ENCODE peak calls at places on chromosomes 3 and 15, in five cellular contexts. One of them, this sample, is unnamed.

GRCh38 chr15:39321977-39322376 is 258.9 kb upstream of the THBS1 start:
- DNase-seq in cardiac fibroblast: peak; percentile 43
- DNase-seq in PC-9: no peak
- DNase-seq in BJ: no peak
- DNase-seq in tibial nerve: no peak
- DNase-seq in this sample: no peak

GRCh38 chr3:67459131-67459530 is 195.3 kb downstream of the SUCLG2 start:
- DNase-seq in tibial nerve: no peak
- DNase-seq in PC-9: no peak
- DNase-seq in BJ: no peak
- DNase-seq in cardiac fibroblast: no peak
- DNase-seq in this sample: no peak

GRCh38 chr3:197847866-197848401 is 56.9 kb downstream of the LRCH3 start:
- DNase-seq in BJ: peak; percentile 4
- DNase-seq in PC-9: no peak
- DNase-seq in cardiac fibroblast: no peak
- DNase-seq in tibial nerve: no peak
- DNase-seq in this sample: no peak

GRCh38 chr3:8266679-8267267 is 234.8 kb upstream of the LMCD1 start:
- DNase-seq in BJ: no peak
- DNase-seq in PC-9: peak; percentile 19
- DNase-seq in tibial nerve: no peak
- DNase-seq in cardiac fibroblast: no peak
- DNase-seq in this sample: no peak

GRCh38 chr15:81257435-81257834 is 60.8 kb downstream of the IL16 start:
- DNase-seq in BJ: no peak
- DNase-seq in PC-9: no peak
- DNase-seq in cardiac fibroblast: no peak
- DNase-seq in tibial nerve: no peak
- DNase-seq in this sample: no peak

GRCh38 chr3:140736863-140737460 is 59.1 kb downstream of the TRIM42 start:
- DNase-seq in cardiac fibroblast: peak; percentile 70
- DNase-seq in tibial nerve: peak; percentile 30
- DNase-seq in PC-9: peak; percentile 65
- DNase-seq in BJ: no peak
- DNase-seq in this sample: no peak

GRCh38 chr3:42665050-42665878 is 11.8 kb downstream of the ZBTB47 start:
- DNase-seq in tibial nerve: no peak
- DNase-seq in cardiac fibroblast: no peak
- DNase-seq in BJ: no peak
- DNase-seq in PC-9: no peak
- DNase-seq in this sample: no peak

GRCh38 chr3:150357923-150358322 is 50.2 kb upstream of the TSC22D2 start:
- DNase-seq in PC-9: no peak
- DNase-seq in BJ: no peak
- DNase-seq in cardiac fibroblast: no peak
- DNase-seq in tibial nerve: no peak
- DNase-seq in this sample: no peak

GRCh38 chr3:37135561-37135960 is 38.8 kb downstream of the LRRFIP2 start:
- DNase-seq in PC-9: no peak
- DNase-seq in tibial nerve: no peak
- DNase-seq in BJ: no peak
- DNase-seq in cardiac fibroblast: no peak
- DNase-seq in this sample: no peak

GRCh38 chr15:90563460-90563859 is 33.7 kb downstream of the CRTC3 start:
- DNase-seq in PC-9: no peak
- DNase-seq in cardiac fibroblast: no peak
- DNase-seq in tibial nerve: no peak
- DNase-seq in BJ: no peak
- DNase-seq in this sample: no peak

GRCh38 chr3:53705774-53706173 is 140.4 kb downstream of the CHDH start:
- DNase-seq in tibial nerve: no peak
- DNase-seq in cardiac fibroblast: no peak
- DNase-seq in PC-9: no peak
- DNase-seq in BJ: no peak
- DNase-seq in this sample: no peak

GRCh38 chr3:14837864-14838263 is 19.1 kb downstream of the FGD5 start:
- DNase-seq in tibial nerve: no peak
- DNase-seq in PC-9: no peak
- DNase-seq in BJ: no peak
- DNase-seq in cardiac fibroblast: peak; percentile 11
- DNase-seq in this sample: no peak

GRCh38 chr15:95269247-95270155 is 1038.1 kb downstream of the MCTP2 start:
- DNase-seq in PC-9: no peak
- DNase-seq in tibial nerve: no peak
- DNase-seq in cardiac fibroblast: no peak
- DNase-seq in BJ: no peak
- DNase-seq in this sample: no peak

GRCh38 chr3:100041328-100041749 is 73.0 kb downstream of the FILIP1L start:
- DNase-seq in cardiac fibroblast: peak; percentile 97
- DNase-seq in PC-9: peak; percentile 24
- DNase-seq in BJ: peak; percentile 88
- DNase-seq in tibial nerve: no peak
- DNase-seq in this sample: no peak

GRCh38 chr3:134076816-134077215 is 47.1 kb upstream of the SLCO2A1 start:
- DNase-seq in BJ: no peak
- DNase-seq in cardiac fibroblast: no peak
- DNase-seq in tibial nerve: no peak
- DNase-seq in PC-9: no peak
- DNase-seq in this sample: peak; percentile 28

GRCh38 chr15:47477253-47477652 is 240.1 kb upstream of the SEMA6D start:
- DNase-seq in BJ: no peak
- DNase-seq in cardiac fibroblast: peak; percentile 50
- DNase-seq in tibial nerve: no peak
- DNase-seq in PC-9: no peak
- DNase-seq in this sample: no peak

GRCh38 chr3:142180761-142181362 is 31.5 kb upstream of the TFDP2 start:
- DNase-seq in BJ: no peak
- DNase-seq in PC-9: peak; percentile 13
- DNase-seq in tibial nerve: no peak
- DNase-seq in cardiac fibroblast: peak; percentile 60
- DNase-seq in this sample: no peak

GRCh38 chr15:80588801-80589200 is 106.3 kb upstream of the ABHD17C start:
- DNase-seq in PC-9: peak; percentile 34
- DNase-seq in cardiac fibroblast: peak; percentile 97
- DNase-seq in tibial nerve: no peak
- DNase-seq in BJ: peak; percentile 74
- DNase-seq in this sample: no peak

GRCh38 chr3:34683851-34684250 is 885.4 kb downstream of the PDCD6IP start:
- DNase-seq in tibial nerve: peak; percentile 30
- DNase-seq in PC-9: peak; percentile 36
- DNase-seq in BJ: no peak
- DNase-seq in cardiac fibroblast: peak; percentile 71
- DNase-seq in this sample: peak; percentile 53

GRCh38 chr3:39725321-39725720 is 84.1 kb upstream of the MYRIP start:
- DNase-seq in PC-9: no peak
- DNase-seq in BJ: no peak
- DNase-seq in cardiac fibroblast: no peak
- DNase-seq in tibial nerve: no peak
- DNase-seq in this sample: no peak

GRCh38 chr3:39721076-39721475 is 88.3 kb upstream of the MYRIP start:
- DNase-seq in PC-9: no peak
- DNase-seq in cardiac fibroblast: peak; percentile 3
- DNase-seq in BJ: no peak
- DNase-seq in tibial nerve: no peak
- DNase-seq in this sample: no peak

GRCh38 chr3:39718674-39719595 is 90.5 kb upstream of the MYRIP start:
- DNase-seq in PC-9: no peak
- DNase-seq in tibial nerve: no peak
- DNase-seq in BJ: peak; percentile 41
- DNase-seq in cardiac fibroblast: peak; percentile 53
- DNase-seq in this sample: no peak

GRCh38 chr3:39727415-39727814 is 82.0 kb upstream of the MYRIP start:
- DNase-seq in PC-9: no peak
- DNase-seq in cardiac fibroblast: no peak
- DNase-seq in tibial nerve: no peak
- DNase-seq in BJ: no peak
- DNase-seq in this sample: no peak

DNA sequence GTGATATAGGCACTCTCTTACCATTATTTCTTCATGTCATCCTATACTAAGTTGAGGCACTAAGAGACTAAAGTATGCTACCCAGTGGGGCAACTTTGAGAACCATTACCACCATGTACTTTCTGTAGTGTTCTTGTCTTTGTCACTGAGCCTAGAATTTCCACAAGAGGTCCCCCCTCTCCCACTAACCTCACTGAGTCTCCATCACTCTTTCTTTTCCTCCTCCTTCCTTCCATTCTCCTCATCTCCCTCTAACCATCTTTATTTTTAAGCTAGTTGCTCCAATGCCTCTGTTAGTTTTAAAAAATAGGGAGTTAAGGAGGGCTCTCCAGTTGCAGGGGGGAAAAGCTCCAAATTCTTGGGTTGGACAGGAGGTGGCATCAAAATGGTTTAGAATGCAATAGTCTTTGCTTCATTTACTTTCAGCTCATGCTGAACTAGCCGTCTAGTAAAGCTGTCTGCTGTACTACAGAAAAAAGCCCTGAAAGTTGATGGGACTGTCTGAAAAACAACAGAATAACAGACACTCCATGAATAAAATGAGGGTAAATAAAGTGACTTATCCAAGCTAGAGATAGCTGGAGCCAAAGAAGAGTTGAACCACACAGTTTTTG is 85.1 kb upstream of the MYRIP start:
- DNase-seq in BJ: no peak
- DNase-seq in cardiac fibroblast: peak; percentile 9
- DNase-seq in PC-9: no peak
- DNase-seq in tibial nerve: no peak
- DNase-seq in this sample: no peak
- TF ChIP-seq CTCF in BJ: no peak
- TF ChIP-seq CTCF in cardiac fibroblast: no peak
- TF ChIP-seq CTCF in PC-9: no peak
- TF ChIP-seq CTCF in tibial nerve: no peak
- TF ChIP-seq CTCF in this sample: no peak

GRCh38 chr3:103791786-103792515 is 1357.1 kb downstream of the ZPLD1 start:
- DNase-seq in BJ: no peak
- DNase-seq in tibial nerve: no peak
- DNase-seq in cardiac fibroblast: no peak
- DNase-seq in PC-9: no peak
- DNase-seq in this sample: no peak

GRCh38 chr3:103785537-103785936 is 1350.7 kb downstream of the ZPLD1 start:
- DNase-seq in PC-9: no peak
- DNase-seq in cardiac fibroblast: no peak
- DNase-seq in tibial nerve: no peak
- DNase-seq in BJ: no peak
- DNase-seq in this sample: no peak

GRCh38 chr3:103786296-103786695 is 1351.5 kb downstream of the ZPLD1 start:
- DNase-seq in tibial nerve: no peak
- DNase-seq in BJ: no peak
- DNase-seq in cardiac fibroblast: no peak
- DNase-seq in PC-9: no peak
- DNase-seq in this sample: no peak

GRCh38 chr3:103787879-103788278 is 1353.1 kb downstream of the ZPLD1 start:
- DNase-seq in BJ: no peak
- DNase-seq in cardiac fibroblast: no peak
- DNase-seq in PC-9: no peak
- DNase-seq in tibial nerve: no peak
- DNase-seq in this sample: no peak

GRCh38 chr3:103787164-103787871 is 1352.5 kb downstream of the ZPLD1 start:
- DNase-seq in PC-9: no peak
- DNase-seq in BJ: no peak
- DNase-seq in cardiac fibroblast: no peak
- DNase-seq in tibial nerve: no peak
- DNase-seq in this sample: no peak
- TF ChIP-seq CTCF in PC-9: no peak
- TF ChIP-seq CTCF in BJ: no peak
- TF ChIP-seq CTCF in cardiac fibroblast: no peak
- TF ChIP-seq CTCF in tibial nerve: no peak
- TF ChIP-seq CTCF in this sample: no peak

DNA sequence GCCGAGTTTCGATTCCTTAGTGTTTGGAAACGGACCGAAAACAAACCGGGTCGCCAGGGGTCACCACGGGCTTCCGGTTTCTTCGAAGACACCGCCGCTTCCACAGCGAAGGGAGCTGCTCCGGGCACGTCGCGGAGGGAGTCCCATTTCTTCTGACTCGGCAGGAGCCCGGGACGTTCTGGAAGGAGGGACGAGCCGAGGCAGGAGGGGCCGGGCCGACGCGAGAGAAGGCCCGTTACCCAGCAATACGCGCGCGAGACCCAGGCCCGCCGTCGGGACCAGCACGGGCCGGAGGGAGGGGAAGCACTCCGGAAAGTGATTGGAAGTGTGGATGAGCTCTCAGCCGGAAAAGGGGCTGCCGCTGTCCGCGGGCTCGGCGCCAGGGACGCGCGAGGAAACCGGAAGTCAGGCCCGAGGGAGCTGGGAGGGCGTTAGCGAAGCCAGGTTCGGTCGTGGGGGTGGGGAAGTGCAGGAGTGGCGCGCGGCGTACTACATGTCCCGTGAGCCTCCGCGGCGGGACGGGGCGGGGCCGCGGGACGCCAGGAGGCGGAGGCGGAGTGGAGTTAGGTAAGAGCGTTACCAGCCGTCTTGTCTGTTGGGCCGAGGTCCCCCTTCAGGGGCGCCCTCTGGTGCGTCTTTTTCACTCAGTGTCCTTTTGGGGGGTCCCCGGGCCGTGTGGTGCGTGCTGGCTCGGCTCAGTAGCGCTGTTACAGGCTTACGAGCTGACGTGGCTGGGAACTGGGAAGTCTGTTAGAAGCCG is at the start of the genes AZI2 and ZCWPW2:
- DNase-seq in BJ: peak; percentile 69
- DNase-seq in cardiac fibroblast: peak; percentile 97
- DNase-seq in tibial nerve: peak; percentile 92
- DNase-seq in PC-9: peak; percentile 92
- DNase-seq in this sample: peak; percentile 91
- TF ChIP-seq CTCF in BJ: peak; percentile 48
- TF ChIP-seq CTCF in cardiac fibroblast: peak; percentile 12
- TF ChIP-seq CTCF in tibial nerve: no peak
- TF ChIP-seq CTCF in PC-9: peak; percentile 20
- TF ChIP-seq CTCF in this sample: no peak

GRCh38 chr3:190339130-190339529 is 16.9 kb upstream of the CLDN1 start:
- DNase-seq in cardiac fibroblast: peak; percentile 70
- DNase-seq in tibial nerve: no peak
- DNase-seq in BJ: no peak
- DNase-seq in PC-9: no peak
- DNase-seq in this sample: no peak
- TF ChIP-seq CTCF in cardiac fibroblast: peak; percentile 30
- TF ChIP-seq CTCF in tibial nerve: no peak
- TF ChIP-seq CTCF in BJ: peak; percentile 26
- TF ChIP-seq CTCF in PC-9: peak; percentile 41
- TF ChIP-seq CTCF in this sample: no peak

GRCh38 chr3:169041677-169042171 is 621.8 kb downstream of the MECOM start:
- DNase-seq in PC-9: no peak
- DNase-seq in cardiac fibroblast: peak; percentile 82
- DNase-seq in tibial nerve: no peak
- DNase-seq in BJ: peak; percentile 28
- DNase-seq in this sample: no peak
- TF ChIP-seq CTCF in PC-9: peak; percentile 78
- TF ChIP-seq CTCF in cardiac fibroblast: peak; percentile 54
- TF ChIP-seq CTCF in tibial nerve: peak; percentile 22
- TF ChIP-seq CTCF in BJ: peak; percentile 59
- TF ChIP-seq CTCF in this sample: peak; percentile 37

DNA sequence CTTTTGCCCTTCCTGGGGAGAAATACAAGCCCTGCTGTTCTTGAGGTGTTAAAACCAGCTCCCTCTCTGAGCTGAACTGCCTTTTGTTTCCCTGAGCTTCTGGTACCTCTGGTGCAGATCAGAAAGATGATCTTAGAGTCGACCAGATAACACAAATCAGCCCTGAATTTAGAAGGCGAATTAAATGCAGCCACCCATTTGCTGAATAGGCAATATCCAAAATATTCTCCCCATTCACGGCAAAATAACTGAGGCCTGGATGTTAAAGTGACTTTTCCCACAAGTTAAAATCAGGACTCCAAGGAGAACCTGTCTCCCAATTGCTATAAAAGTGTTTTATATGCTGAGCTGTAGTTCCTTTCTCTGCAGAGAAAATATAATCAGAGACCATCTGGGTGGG is 47.3 kb upstream of the POLG start:
- DNase-seq in cardiac fibroblast: no peak
- DNase-seq in tibial nerve: no peak
- DNase-seq in PC-9: no peak
- DNase-seq in BJ: no peak
- DNase-seq in this sample: no peak
- TF ChIP-seq CTCF in cardiac fibroblast: no peak
- TF ChIP-seq CTCF in tibial nerve: no peak
- TF ChIP-seq CTCF in PC-9: no peak
- TF ChIP-seq CTCF in BJ: no peak
- TF ChIP-seq CTCF in this sample: no peak